ENCODE peak calls at places on chromosomes 2 and 18, in five cellular contexts. One of them, this sample, is unnamed.

GRCh38 chr2:15041429-15041837 is 408.9 kb downstream of the LRATD1 start:
- DNase-seq in mucosa of gallbladder: no peak
- DNase-seq in stromal cell of bone marrow: no peak
- DNase-seq in neural crest cell: no peak
- DNase-seq in WTC11: no peak
- DNase-seq in this sample: no peak

GRCh38 chr18:49028801-49029506 is 78.2 kb upstream of the SMAD7 start:
- DNase-seq in mucosa of gallbladder: no peak
- DNase-seq in stromal cell of bone marrow: no peak
- DNase-seq in neural crest cell: no peak
- DNase-seq in WTC11: no peak
- DNase-seq in this sample: no peak

GRCh38 chr2:73175663-73176204 is 26.6 kb upstream of the NOTO start:
- DNase-seq in mucosa of gallbladder: peak; percentile 72
- DNase-seq in stromal cell of bone marrow: no peak
- DNase-seq in neural crest cell: peak; percentile 48
- DNase-seq in WTC11: peak; percentile 74
- DNase-seq in this sample: peak; percentile 89

GRCh38 chr2:52695731-52696130 is 1071.9 kb upstream of the CHAC2 start:
- DNase-seq in mucosa of gallbladder: no peak
- DNase-seq in stromal cell of bone marrow: no peak
- DNase-seq in neural crest cell: no peak
- DNase-seq in WTC11: no peak
- DNase-seq in this sample: no peak

GRCh38 chr18:39701839-39702238 is 2136.2 kb upstream of the CELF4 start:
- DNase-seq in mucosa of gallbladder: no peak
- DNase-seq in stromal cell of bone marrow: no peak
- DNase-seq in neural crest cell: no peak
- DNase-seq in WTC11: no peak
- DNase-seq in this sample: no peak

GRCh38 chr18:12059334-12060181 is 34.1 kb upstream of the ANKRD62 start:
- DNase-seq in mucosa of gallbladder: no peak
- DNase-seq in stromal cell of bone marrow: no peak
- DNase-seq in neural crest cell: no peak
- DNase-seq in WTC11: no peak
- DNase-seq in this sample: no peak

GRCh38 chr2:129437775-129438174 is 541.7 kb upstream of the RAB6C start:
- DNase-seq in mucosa of gallbladder: no peak
- DNase-seq in stromal cell of bone marrow: no peak
- DNase-seq in neural crest cell: no peak
- DNase-seq in WTC11: no peak
- DNase-seq in this sample: no peak

GRCh38 chr2:173990970-173991819 is 26.0 kb upstream of the SP3 start:
- DNase-seq in mucosa of gallbladder: peak; percentile 70
- DNase-seq in stromal cell of bone marrow: peak; percentile 80
- DNase-seq in neural crest cell: no peak
- DNase-seq in WTC11: no peak
- DNase-seq in this sample: no peak

GRCh38 chr2:118145207-118145606 is 56.9 kb downstream of the INSIG2 start:
- DNase-seq in mucosa of gallbladder: no peak
- DNase-seq in stromal cell of bone marrow: no peak
- DNase-seq in neural crest cell: no peak
- DNase-seq in WTC11: no peak
- DNase-seq in this sample: no peak

GRCh38 chr18:6975084-6975483 is 142.5 kb downstream of the LAMA1 start:
- DNase-seq in mucosa of gallbladder: no peak
- DNase-seq in stromal cell of bone marrow: no peak
- DNase-seq in neural crest cell: no peak
- DNase-seq in WTC11: no peak
- DNase-seq in this sample: no peak

GRCh38 chr2:10951558-10952414 is 40.1 kb downstream of the KCNF1 start:
- DNase-seq in mucosa of gallbladder: no peak
- DNase-seq in stromal cell of bone marrow: no peak
- DNase-seq in neural crest cell: no peak
- DNase-seq in WTC11: no peak
- DNase-seq in this sample: no peak

GRCh38 chr2:47094519-47095155 is 60.5 kb downstream of the STPG4 start:
- DNase-seq in mucosa of gallbladder: no peak
- DNase-seq in stromal cell of bone marrow: peak; percentile 63
- DNase-seq in neural crest cell: no peak
- DNase-seq in WTC11: no peak
- DNase-seq in this sample: no peak

GRCh38 chr2:140457483-140457882 is 1673.3 kb downstream of the LRP1B start:
- DNase-seq in mucosa of gallbladder: no peak
- DNase-seq in stromal cell of bone marrow: no peak
- DNase-seq in neural crest cell: no peak
- DNase-seq in WTC11: no peak
- DNase-seq in this sample: no peak

GRCh38 chr18:56869189-56869777 is 218.1 kb downstream of the WDR7 start:
- DNase-seq in mucosa of gallbladder: peak; percentile 41
- DNase-seq in stromal cell of bone marrow: peak; percentile 11
- DNase-seq in neural crest cell: no peak
- DNase-seq in WTC11: no peak
- DNase-seq in this sample: no peak

GRCh38 chr2:50004667-50005066 is 850.4 kb upstream of the FSHR start:
- DNase-seq in mucosa of gallbladder: no peak
- DNase-seq in stromal cell of bone marrow: no peak
- DNase-seq in neural crest cell: no peak
- DNase-seq in WTC11: no peak
- DNase-seq in this sample: no peak

GRCh38 chr2:160207804-160208661 is 8.0 kb upstream of the ITGB6 start:
- DNase-seq in mucosa of gallbladder: peak; percentile 87
- DNase-seq in stromal cell of bone marrow: peak; percentile 90
- DNase-seq in neural crest cell: no peak
- DNase-seq in WTC11: no peak
- DNase-seq in this sample: peak; percentile 81

GRCh38 chr2:220528180-220528579 is 900.8 kb downstream of the SLC4A3 start:
- DNase-seq in mucosa of gallbladder: no peak
- DNase-seq in stromal cell of bone marrow: no peak
- DNase-seq in neural crest cell: no peak
- DNase-seq in WTC11: no peak
- DNase-seq in this sample: no peak

GRCh38 chr2:60297296-60298010 is 256.0 kb downstream of the BCL11A start:
- DNase-seq in mucosa of gallbladder: no peak
- DNase-seq in stromal cell of bone marrow: no peak
- DNase-seq in neural crest cell: no peak
- DNase-seq in WTC11: peak; percentile 80
- DNase-seq in this sample: no peak

GRCh38 chr2:66462196-66462825 is 27.4 kb downstream of the MEIS1 start:
- DNase-seq in mucosa of gallbladder: no peak
- DNase-seq in stromal cell of bone marrow: no peak
- DNase-seq in neural crest cell: no peak
- DNase-seq in WTC11: no peak
- DNase-seq in this sample: no peak

GRCh38 chr2:119240311-119241204 is 16.9 kb downstream of the STEAP3 start:
- DNase-seq in mucosa of gallbladder: no peak
- DNase-seq in stromal cell of bone marrow: no peak
- DNase-seq in neural crest cell: no peak
- DNase-seq in WTC11: peak; percentile 30
- DNase-seq in this sample: peak; percentile 73

GRCh38 chr2:164061129-164061746 is 325.4 kb upstream of the FIGN start:
- DNase-seq in mucosa of gallbladder: peak; percentile 45
- DNase-seq in stromal cell of bone marrow: no peak
- DNase-seq in neural crest cell: peak; percentile 53
- DNase-seq in WTC11: peak; percentile 77
- DNase-seq in this sample: no peak

GRCh38 chr2:37168217-37168981 is 11.6 kb upstream of the EIF2AK2 start:
- DNase-seq in mucosa of gallbladder: no peak
- DNase-seq in stromal cell of bone marrow: no peak
- DNase-seq in neural crest cell: no peak
- DNase-seq in WTC11: peak; percentile 37
- DNase-seq in this sample: no peak

GRCh38 chr2:162826901-162827300 is 11.7 kb downstream of the KCNH7 start:
- DNase-seq in mucosa of gallbladder: no peak
- DNase-seq in stromal cell of bone marrow: no peak
- DNase-seq in neural crest cell: no peak
- DNase-seq in WTC11: no peak
- DNase-seq in this sample: no peak

GRCh38 chr2:131521961-131522781 is 5.5 kb upstream of the CCDC74A start:
- DNase-seq in mucosa of gallbladder: no peak
- DNase-seq in stromal cell of bone marrow: no peak
- DNase-seq in neural crest cell: no peak
- DNase-seq in WTC11: no peak
- DNase-seq in this sample: no peak

GRCh38 chr2:236162804-236163482 is 5.2 kb downstream of the GBX2 start:
- DNase-seq in mucosa of gallbladder: no peak
- DNase-seq in stromal cell of bone marrow: no peak
- DNase-seq in neural crest cell: no peak
- DNase-seq in WTC11: peak; percentile 44
- DNase-seq in this sample: no peak

GRCh38 chr2:206442854-206443734 is at the start of gene ADAM23:
- DNase-seq in mucosa of gallbladder: peak; percentile 11
- DNase-seq in stromal cell of bone marrow: no peak
- DNase-seq in neural crest cell: peak; percentile 69
- DNase-seq in WTC11: peak; percentile 78
- DNase-seq in this sample: no peak

GRCh38 chr2:129056309-129056958 is 737.8 kb upstream of the HS6ST1 start:
- DNase-seq in mucosa of gallbladder: no peak
- DNase-seq in stromal cell of bone marrow: no peak
- DNase-seq in neural crest cell: no peak
- DNase-seq in WTC11: no peak
- DNase-seq in this sample: no peak

GRCh38 chr2:108215794-108216211 is 24.0 kb upstream of the SULT1C3 start:
- DNase-seq in mucosa of gallbladder: peak; percentile 40
- DNase-seq in stromal cell of bone marrow: peak; percentile 59
- DNase-seq in neural crest cell: no peak
- DNase-seq in WTC11: no peak
- DNase-seq in this sample: no peak